ENCODE peak calls at places on chromosome 18, in nine cellular contexts. One of them, this sample, is unnamed.

GRCh38 chr18:2714140-2714539 is 58.6 kb downstream of the SMCHD1 start:
- DNase-seq in HCT116: no peak
- DNase-seq in body of pancreas: no peak
- DNase-seq in breast epithelium: no peak
- DNase-seq in sigmoid colon: no peak
- DNase-seq in GM12891: no peak
- DNase-seq in K562: no peak
- DNase-seq in ovary: no peak
- DNase-seq in H54: no peak
- DNase-seq in this sample: no peak

GRCh38 chr18:62329676-62330454 is 4.8 kb downstream of the TNFRSF11A start:
- DNase-seq in ovary: no peak
- DNase-seq in GM12891: no peak
- DNase-seq in breast epithelium: peak
- DNase-seq in body of pancreas: peak
- DNase-seq in H54: peak
- DNase-seq in K562: no peak
- DNase-seq in HCT116: no peak
- DNase-seq in sigmoid colon: no peak
- DNase-seq in this sample: peak

GRCh38 chr18:74826560-74826959 is 228.9 kb downstream of the ZNF407 start:
- DNase-seq in K562: no peak
- DNase-seq in GM12891: no peak
- DNase-seq in H54: no peak
- DNase-seq in body of pancreas: no peak
- DNase-seq in breast epithelium: no peak
- DNase-seq in HCT116: no peak
- DNase-seq in ovary: no peak
- DNase-seq in sigmoid colon: no peak
- DNase-seq in this sample: no peak

GRCh38 chr18:6728809-6729246 is 688 bp upstream of the ARHGAP28 start:
- DNase-seq in K562: peak
- DNase-seq in H54: no peak
- DNase-seq in GM12891: no peak
- DNase-seq in body of pancreas: no peak
- DNase-seq in breast epithelium: no peak
- DNase-seq in ovary: no peak
- DNase-seq in HCT116: no peak
- DNase-seq in sigmoid colon: no peak
- DNase-seq in this sample: no peak

GRCh38 chr18:74242451-74243096 is 49.2 kb downstream of the CYB5A start:
- DNase-seq in sigmoid colon: no peak
- DNase-seq in GM12891: no peak
- DNase-seq in breast epithelium: no peak
- DNase-seq in body of pancreas: peak
- DNase-seq in K562: peak
- DNase-seq in H54: no peak
- DNase-seq in HCT116: no peak
- DNase-seq in ovary: no peak
- DNase-seq in this sample: peak

GRCh38 chr18:27780061-27780740 is 396.7 kb downstream of the CDH2 start:
- DNase-seq in GM12891: no peak
- DNase-seq in sigmoid colon: no peak
- DNase-seq in HCT116: no peak
- DNase-seq in H54: no peak
- DNase-seq in body of pancreas: no peak
- DNase-seq in breast epithelium: no peak
- DNase-seq in K562: no peak
- DNase-seq in ovary: no peak
- DNase-seq in this sample: no peak

GRCh38 chr18:48780151-48781001 is 170.4 kb downstream of the SMAD7 start:
- DNase-seq in breast epithelium: no peak
- DNase-seq in K562: no peak
- DNase-seq in H54: no peak
- DNase-seq in GM12891: no peak
- DNase-seq in body of pancreas: no peak
- DNase-seq in HCT116: no peak
- DNase-seq in ovary: peak
- DNase-seq in sigmoid colon: no peak
- DNase-seq in this sample: peak

GRCh38 chr18:75133721-75134645 is 75.0 kb downstream of the PTGR3 start:
- DNase-seq in GM12891: no peak
- DNase-seq in H54: no peak
- DNase-seq in K562: no peak
- DNase-seq in breast epithelium: peak
- DNase-seq in body of pancreas: no peak
- DNase-seq in sigmoid colon: no peak
- DNase-seq in ovary: no peak
- DNase-seq in HCT116: no peak
- DNase-seq in this sample: no peak

GRCh38 chr18:8831531-8831930 is 126.2 kb downstream of the MTCL1 start:
- DNase-seq in GM12891: no peak
- DNase-seq in HCT116: no peak
- DNase-seq in breast epithelium: no peak
- DNase-seq in sigmoid colon: no peak
- DNase-seq in ovary: no peak
- DNase-seq in K562: no peak
- DNase-seq in body of pancreas: no peak
- DNase-seq in H54: no peak
- DNase-seq in this sample: no peak

GRCh38 chr18:62610509-62611394 is 87.9 kb downstream of the ZCCHC2 start:
- DNase-seq in body of pancreas: peak
- DNase-seq in K562: peak
- DNase-seq in sigmoid colon: no peak
- DNase-seq in GM12891: no peak
- DNase-seq in breast epithelium: no peak
- DNase-seq in ovary: peak
- DNase-seq in H54: no peak
- DNase-seq in HCT116: no peak
- DNase-seq in this sample: no peak

GRCh38 chr18:78407456-78407823 is 572.2 kb upstream of the SALL3 start:
- DNase-seq in K562: no peak
- DNase-seq in HCT116: no peak
- DNase-seq in sigmoid colon: no peak
- DNase-seq in breast epithelium: no peak
- DNase-seq in ovary: no peak
- DNase-seq in GM12891: no peak
- DNase-seq in H54: no peak
- DNase-seq in body of pancreas: peak
- DNase-seq in this sample: no peak

GRCh38 chr18:55778731-55779460 is 190.9 kb upstream of the TCF4 start:
- DNase-seq in K562: no peak
- DNase-seq in body of pancreas: no peak
- DNase-seq in GM12891: no peak
- DNase-seq in sigmoid colon: no peak
- DNase-seq in HCT116: no peak
- DNase-seq in H54: no peak
- DNase-seq in breast epithelium: no peak
- DNase-seq in ovary: no peak
- DNase-seq in this sample: peak

GRCh38 chr18:55780591-55781071 is 192.6 kb upstream of the TCF4 start:
- DNase-seq in HCT116: no peak
- DNase-seq in breast epithelium: no peak
- DNase-seq in sigmoid colon: no peak
- DNase-seq in ovary: no peak
- DNase-seq in K562: no peak
- DNase-seq in GM12891: no peak
- DNase-seq in H54: no peak
- DNase-seq in body of pancreas: no peak
- DNase-seq in this sample: no peak

GRCh38 chr18:55781481-55781957 is 193.5 kb upstream of the TCF4 start:
- DNase-seq in sigmoid colon: no peak
- DNase-seq in K562: peak
- DNase-seq in HCT116: no peak
- DNase-seq in GM12891: no peak
- DNase-seq in ovary: peak
- DNase-seq in H54: no peak
- DNase-seq in body of pancreas: peak
- DNase-seq in breast epithelium: no peak
- DNase-seq in this sample: peak

GRCh38 chr18:55779461-55779710 is 191.4 kb upstream of the TCF4 start:
- DNase-seq in HCT116: no peak
- DNase-seq in body of pancreas: no peak
- DNase-seq in sigmoid colon: no peak
- DNase-seq in GM12891: no peak
- DNase-seq in H54: no peak
- DNase-seq in K562: no peak
- DNase-seq in ovary: no peak
- DNase-seq in breast epithelium: no peak
- DNase-seq in this sample: peak

DNA sequence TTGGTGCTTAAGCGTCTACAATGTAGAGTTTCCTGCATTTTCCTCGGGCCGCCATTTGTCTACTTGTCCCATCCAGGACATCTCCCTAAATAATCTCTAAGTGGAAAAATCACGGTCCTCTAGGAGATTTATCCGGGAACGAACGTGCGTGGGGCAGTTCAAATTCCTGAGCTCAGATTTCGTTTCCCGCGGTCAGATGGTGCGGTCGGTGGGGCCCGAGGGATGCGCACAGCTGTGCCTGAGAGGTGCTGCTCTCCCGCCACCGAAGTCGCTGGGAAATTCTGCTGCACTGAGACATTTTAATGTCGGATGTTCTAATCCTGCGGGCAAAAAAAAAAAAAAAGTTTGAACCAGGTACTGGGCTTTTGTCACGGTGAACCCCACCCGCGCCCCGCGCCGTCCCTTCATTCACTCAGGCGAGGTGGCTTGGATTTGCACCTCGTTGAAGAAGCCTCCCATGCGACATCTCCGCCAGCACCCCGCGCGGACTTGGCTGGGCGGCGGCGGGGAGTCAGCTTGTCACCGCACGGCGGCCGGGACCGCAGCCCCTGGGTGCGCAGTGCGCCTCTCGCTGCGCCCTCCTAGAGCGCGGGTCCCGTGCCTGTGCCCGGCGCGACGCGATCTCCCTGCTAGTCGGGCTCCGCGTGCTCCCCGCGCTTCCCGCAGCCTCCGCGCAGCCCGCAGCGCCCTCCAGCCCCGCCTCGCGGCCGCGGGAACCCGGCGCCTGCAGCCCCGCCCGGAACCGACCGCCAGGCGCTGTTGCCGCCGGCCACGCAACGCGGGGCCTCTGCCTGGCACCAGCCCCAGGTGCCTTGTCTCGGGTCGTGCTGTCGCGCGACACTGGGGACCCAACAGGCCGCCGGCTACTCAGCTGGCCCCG is 192.0 kb upstream of the TCF4 start:
- DNase-seq in sigmoid colon: peak
- DNase-seq in K562: peak
- DNase-seq in breast epithelium: no peak
- DNase-seq in H54: no peak
- DNase-seq in body of pancreas: peak
- DNase-seq in GM12891: peak
- DNase-seq in ovary: peak
- DNase-seq in HCT116: no peak
- DNase-seq in this sample: peak
- TF ChIP-seq POLR2A in sigmoid colon: no peak
- TF ChIP-seq POLR2A in K562: no peak
- TF ChIP-seq POLR2A in breast epithelium: no peak
- TF ChIP-seq POLR2A in H54: no peak
- TF ChIP-seq POLR2A in body of pancreas: no peak
- TF ChIP-seq POLR2A in GM12891: no peak
- TF ChIP-seq POLR2A in ovary: no peak
- TF ChIP-seq POLR2A in HCT116: no peak
- TF ChIP-seq POLR2A in this sample: no peak

GRCh38 chr18:77057043-77057442 is 75.5 kb downstream of the MBP start:
- DNase-seq in H54: no peak
- DNase-seq in sigmoid colon: no peak
- DNase-seq in ovary: no peak
- DNase-seq in breast epithelium: no peak
- DNase-seq in GM12891: no peak
- DNase-seq in K562: no peak
- DNase-seq in HCT116: no peak
- DNase-seq in body of pancreas: no peak
- DNase-seq in this sample: no peak
- TF ChIP-seq POLR2A in H54: no peak
- TF ChIP-seq POLR2A in sigmoid colon: no peak
- TF ChIP-seq POLR2A in ovary: no peak
- TF ChIP-seq POLR2A in breast epithelium: no peak
- TF ChIP-seq POLR2A in GM12891: no peak
- TF ChIP-seq POLR2A in K562: no peak
- TF ChIP-seq POLR2A in HCT116: no peak
- TF ChIP-seq POLR2A in body of pancreas: no peak
- TF ChIP-seq POLR2A in this sample: no peak

GRCh38 chr18:1078301-1078700 is 173.6 kb downstream of the ADCYAP1 start:
- DNase-seq in sigmoid colon: no peak
- DNase-seq in ovary: no peak
- DNase-seq in body of pancreas: no peak
- DNase-seq in breast epithelium: no peak
- DNase-seq in H54: no peak
- DNase-seq in HCT116: no peak
- DNase-seq in GM12891: no peak
- DNase-seq in K562: no peak
- DNase-seq in this sample: no peak
- TF ChIP-seq POLR2A in sigmoid colon: no peak
- TF ChIP-seq POLR2A in ovary: no peak
- TF ChIP-seq POLR2A in body of pancreas: no peak
- TF ChIP-seq POLR2A in breast epithelium: no peak
- TF ChIP-seq POLR2A in H54: no peak
- TF ChIP-seq POLR2A in HCT116: no peak
- TF ChIP-seq POLR2A in GM12891: no peak
- TF ChIP-seq POLR2A in K562: no peak
- TF ChIP-seq POLR2A in this sample: no peak

DNA sequence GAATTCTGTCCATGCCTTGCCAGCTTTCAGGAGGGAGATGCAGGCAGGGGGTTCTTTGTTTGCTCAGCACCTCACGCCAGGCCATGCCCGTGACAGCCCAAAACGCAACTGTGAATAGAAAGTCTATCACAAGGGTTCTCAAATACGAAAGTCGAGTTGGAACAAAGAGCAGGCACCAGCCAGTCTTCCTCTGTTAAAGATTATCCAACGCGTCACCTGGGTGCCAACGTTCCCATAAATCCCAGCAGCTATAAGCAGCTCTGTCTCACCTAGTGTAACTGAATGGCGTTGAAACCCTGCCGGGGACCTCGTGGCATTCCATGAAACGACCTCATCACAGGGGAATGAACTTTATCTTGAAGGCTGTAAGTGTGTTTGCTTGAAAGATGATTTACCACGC is 84.8 kb upstream of the GATA6 start:
- DNase-seq in ovary: no peak
- DNase-seq in sigmoid colon: no peak
- DNase-seq in HCT116: no peak
- DNase-seq in breast epithelium: no peak
- DNase-seq in GM12891: no peak
- DNase-seq in K562: no peak
- DNase-seq in H54: no peak
- DNase-seq in body of pancreas: peak
- DNase-seq in this sample: no peak
- TF ChIP-seq POLR2A in ovary: no peak
- TF ChIP-seq POLR2A in sigmoid colon: no peak
- TF ChIP-seq POLR2A in HCT116: no peak
- TF ChIP-seq POLR2A in breast epithelium: no peak
- TF ChIP-seq POLR2A in GM12891: no peak
- TF ChIP-seq POLR2A in K562: no peak
- TF ChIP-seq POLR2A in H54: no peak
- TF ChIP-seq POLR2A in body of pancreas: peak
- TF ChIP-seq POLR2A in this sample: no peak